ENCODE peak calls at places on chromosomes 4 and X, in seven cellular contexts. Y, E, Z, J, P, A and M are unnamed samples.

GRCh38 chr4:76622126-76622525 is 187.1 kb downstream of the SHROOM3 start:
- DNase-seq in A (peak; percentile 65), E (peak; percentile 83), Z (no peak), Y (no peak), J (no peak), P (no peak), M (no peak)

GRCh38 chr4:5162909-5163508 is 111.7 kb downstream of the STK32B start:
- DNase-seq in J (no peak), A (no peak), P (no peak), Z (no peak), Y (no peak), E (no peak), M (no peak)

GRCh38 chr4:148926861-148927260 is 484.6 kb upstream of the NR3C2 start:
- DNase-seq in P (no peak), J (no peak), Y (no peak), Z (no peak), E (peak; percentile 15), A (peak; percentile 6), M (peak; percentile 66)

GRCh38 chr4:2935762-2936743 is 27.2 kb downstream of the NOP14 start:
- DNase-seq in Z (no peak), E (peak; percentile 67), P (no peak), A (no peak), Y (no peak), J (peak; percentile 53), M (peak; percentile 42)

GRCh38 chr4:122681568-122681967 is 50.9 kb upstream of the BBS12 start:
- DNase-seq in Y (no peak), E (no peak), P (no peak), J (no peak), Z (no peak), A (no peak), M (no peak)

GRCh38 chr4:26900765-26901164 is 40.1 kb downstream of the STIM2 start:
- DNase-seq in J (no peak), Z (no peak), Y (no peak), P (peak; percentile 20), A (no peak), E (no peak), M (no peak)

GRCh38 chr4:13289391-13289790 is 194.7 kb downstream of the RAB28 start:
- DNase-seq in P (no peak), E (no peak), A (no peak), Y (no peak), J (no peak), Z (no peak), M (no peak)

GRCh38 chr4:69322055-69322454 is 41.8 kb downstream of the UGT2B28 start:
- DNase-seq in Y (no peak), Z (peak; percentile 65), J (no peak), P (no peak), A (no peak), E (peak; percentile 0), M (no peak)

GRCh38 chr4:93835929-93836328 is 7.4 kb downstream of the ATOH1 start:
- DNase-seq in J (no peak), Y (no peak), E (no peak), P (no peak), A (no peak), Z (no peak), M (no peak)

GRCh38 chrX:151538190-151539122 is 25.0 kb upstream of the PASD1 start:
- DNase-seq in J (no peak), P (no peak), E (no peak), Y (no peak), A (no peak), Z (no peak), M (no peak)

GRCh38 chr4:56680266-56680665 is 830 bp downstream of the HOPX start:
- DNase-seq in Z (no peak), A (no peak), E (no peak), J (no peak), Y (peak; percentile 75), P (no peak), M (no peak)

GRCh38 chrX:56793533-56794320 is 64.7 kb downstream of the NBDY start:
- DNase-seq in E (no peak), Z (no peak), A (peak; percentile 47), Y (no peak), P (no peak), J (no peak), M (no peak)

GRCh38 chrX:51158261-51158660 is 174.4 kb upstream of the NUDT10 start:
- DNase-seq in Y (no peak), Z (no peak), P (no peak), E (no peak), A (no peak), J (no peak), M (no peak)

GRCh38 chr4:103046416-103047290 is 27.1 kb upstream of the SLC9B1 start:
- DNase-seq in Z (peak; percentile 56), Y (peak; percentile 63), P (peak; percentile 24), J (peak; percentile 1), E (peak; percentile 32), A (peak; percentile 53), M (peak; percentile 62)

GRCh38 chrX:44967221-44967620 is 94.2 kb downstream of the KDM6A start:
- DNase-seq in P (no peak), E (no peak), Y (no peak), A (no peak), J (no peak), Z (no peak), M (no peak)

GRCh38 chr4:118773082-118773792 is 62.7 kb downstream of the SEC24D start:
- DNase-seq in A (no peak), Z (no peak), P (no peak), Y (no peak), J (no peak), E (no peak), M (no peak)

GRCh38 chr4:40915318-40916217 is 165.8 kb downstream of the NSUN7 start:
- DNase-seq in Z (no peak), P (no peak), E (no peak), Y (no peak), A (no peak), J (no peak), M (peak; percentile 54)

GRCh38 chr4:168877779-168878491 is 132.1 kb downstream of the CBR4 start:
- DNase-seq in Y (no peak), E (no peak), P (peak; percentile 51), Z (no peak), J (no peak), A (peak; percentile 23), M (peak; percentile 85)

GRCh38 chrX:74246524-74246923 is 57.5 kb upstream of the ZCCHC13 start:
- DNase-seq in Z (no peak), Y (no peak), J (no peak), E (no peak), P (no peak), A (peak; percentile 55), M (no peak)

GRCh38 chrX:135463937-135464336 is 42.2 kb downstream of the SMIM10L2A start:
- DNase-seq in P (no peak), J (no peak), Y (no peak), Z (peak; percentile 11), A (peak; percentile 1), E (no peak), M (no peak)

GRCh38 chrX:40374486-40374885 is 206.3 kb upstream of the ATP6AP2 start:
- DNase-seq in Z (no peak), A (no peak), J (no peak), Y (no peak), P (no peak), E (no peak), M (no peak)

GRCh38 chr4:102343964-102344519 is 1.2 kb downstream of the SLC39A8 start:
- DNase-seq in A (peak; percentile 8), J (no peak), Y (peak; percentile 4), E (peak; percentile 8), Z (peak; percentile 52), P (no peak), M (no peak)

GRCh38 chrX:53045002-53045401 is 3.6 kb upstream of the GPR173 start:
- DNase-seq in Z (no peak), E (no peak), Y (no peak), J (no peak), A (no peak), P (no peak), M (no peak)

GRCh38 chrX:68417651-68418050 is 15.6 kb downstream of the OPHN1 start:
- DNase-seq in E (no peak), Y (no peak), J (no peak), P (no peak), Z (no peak), A (no peak), M (no peak)

GRCh38 chr4:108367751-108368150 is 199.0 kb upstream of the LEF1 start:
- DNase-seq in P (no peak), A (no peak), E (no peak), Y (no peak), J (no peak), Z (no peak), M (no peak)

GRCh38 chr4:108114503-108114902 is 54.2 kb downstream of the LEF1 start:
- DNase-seq in J (no peak), Z (no peak), E (no peak), P (no peak), Y (peak; percentile 79), A (no peak), M (no peak)